ENCODE peak calls at places on chromosomes 12 and 14, in eight cellular contexts. F is NCI-H69; K is immature natural killer cell; C is central memory CD8-positive, alpha-beta T cell; X is stimulated activated CD4-positive, alpha-beta T cell treated with anti-CD3 and anti-CD28 coated beads, Interleukin-2, amount 100 ng/mL, for 48 hours; T is left cardiac atrium; Q is lower lobe of right lung; Z is left colon. R is an unnamed sample.

GRCh38 chr12:110199360-110200123 is 75.4 kb downstream of the IFT81 start:
- DNase-seq in F (peak; percentile 91), K (no peak), C (no peak), X (no peak), T (no peak), Q (no peak), Z (no peak), R (no peak)

GRCh38 chr12:132286912-132287311 is 42.5 kb downstream of the GALNT9 start:
- DNase-seq in F (peak; percentile 6), K (no peak), C (no peak), X (no peak), T (peak; percentile 16), Q (peak; percentile 36), Z (no peak), R (peak; percentile 87)

GRCh38 chr12:125340791-125341190 is 275.6 kb downstream of the AACS start:
- DNase-seq in F (peak; percentile 1), K (no peak), C (no peak), X (no peak), T (peak; percentile 28), Q (no peak), Z (peak; percentile 35), R (peak; percentile 20)

GRCh38 chr12:123532808-123533649 is 490 bp downstream of the RILPL1 start:
- DNase-seq in F (peak; percentile 39), K (no peak), C (no peak), X (peak; percentile 14), T (peak; percentile 68), Q (peak; percentile 70), Z (peak; percentile 30), R (no peak)

GRCh38 chr14:33287204-33287603 is 348.5 kb downstream of the NPAS3 start:
- DNase-seq in F (no peak), K (no peak), C (no peak), X (no peak), T (no peak), Q (no peak), Z (peak; percentile 66), R (no peak)

GRCh38 chr12:27592548-27592947 is 68.5 kb downstream of the PPFIBP1 start:
- DNase-seq in F (peak; percentile 3), K (no peak), C (no peak), X (no peak), T (peak; percentile 48), Q (no peak), Z (no peak), R (no peak)

GRCh38 chr14:103762011-103762410 is 46.4 kb downstream of the ZFYVE21 start:
- DNase-seq in F (no peak), K (no peak), C (no peak), X (no peak), T (no peak), Q (no peak), Z (no peak), R (no peak)

GRCh38 chr14:93269341-93270068 is 62.4 kb downstream of the UBR7 start:
- DNase-seq in F (no peak), K (no peak), C (no peak), X (no peak), T (no peak), Q (no peak), Z (no peak), R (no peak)

GRCh38 chr12:132955933-132956725 is at the start of gene ZNF605:
- DNase-seq in F (peak; percentile 93), K (peak; percentile 86), C (peak; percentile 77), X (peak; percentile 75), T (peak; percentile 95), Q (peak; percentile 92), Z (peak; percentile 85), R (peak; percentile 70)

GRCh38 chr14:58922211-58922940 is 266.1 kb upstream of the DAAM1 start:
- DNase-seq in F (no peak), K (no peak), C (no peak), X (no peak), T (no peak), Q (no peak), Z (no peak), R (no peak)

GRCh38 chr12:1305063-1305434 is 289.3 kb downstream of the FBXL14 start:
- DNase-seq in F (no peak), K (no peak), C (no peak), X (no peak), T (no peak), Q (no peak), Z (no peak), R (no peak)

GRCh38 chr12:54159140-54159539 is 29.6 kb downstream of the SMUG1 start:
- DNase-seq in F (peak; percentile 96), K (no peak), C (no peak), X (peak; percentile 8), T (no peak), Q (no peak), Z (peak; percentile 26), R (peak; percentile 75)

GRCh38 chr12:52349196-52349595 is 18.1 kb downstream of the KRT85 start:
- DNase-seq in F (no peak), K (no peak), C (no peak), X (no peak), T (no peak), Q (no peak), Z (no peak), R (peak; percentile 38)

GRCh38 chr14:94646066-94646465 is 33.9 kb downstream of the SERPINA3 start:
- DNase-seq in F (no peak), K (no peak), C (no peak), X (no peak), T (no peak), Q (no peak), Z (no peak), R (no peak)

GRCh38 chr14:20409226-20409625 is 4.1 kb downstream of the TEP1 start:
- DNase-seq in F (no peak), K (no peak), C (no peak), X (no peak), T (no peak), Q (no peak), Z (no peak), R (no peak)

GRCh38 chr12:6937481-6938352 is 5.9 kb upstream of the RNU7-1 start:
- DNase-seq in F (peak; percentile 99), K (peak; percentile 94), C (peak; percentile 81), X (peak; percentile 89), T (peak; percentile 94), Q (peak; percentile 96), Z (peak; percentile 94), R (peak; percentile 98)